ENCODE peak calls at places on chromosomes 11 and 22, in six cellular contexts. F, T, D, I, Z and A are unnamed samples.

GRCh38 chr22:19750666-19751490 is 9.7 kb upstream of the TBX1 start:
- DNase-seq in T (no peak), F (no peak), I (no peak), Z (no peak), D (no peak), A (no peak)

GRCh38 chr11:102430158-102430836 is 22.3 kb downstream of the TMEM123 start:
- DNase-seq in Z (no peak), F (no peak), T (no peak), I (no peak), D (no peak), A (no peak)

GRCh38 chr11:22069844-22070243 is 123.0 kb upstream of the ANO5 start:
- DNase-seq in F (no peak), Z (no peak), T (no peak), D (no peak), I (no peak), A (no peak)

GRCh38 chr22:27724181-27724580 is 77.4 kb downstream of the MN1 start:
- DNase-seq in I (no peak), Z (no peak), D (no peak), F (no peak), T (no peak), A (no peak)

GRCh38 chr11:14320020-14320419 is 39.0 kb downstream of the RRAS2 start:
- DNase-seq in Z (no peak), T (no peak), D (no peak), F (no peak), I (no peak), A (no peak)

GRCh38 chr11:115422013-115422697 is 82.1 kb downstream of the CADM1 start:
- DNase-seq in Z (no peak), I (no peak), D (no peak), F (no peak), T (no peak), A (no peak)

GRCh38 chr11:121291896-121292502 is 572 bp upstream of the SC5D start:
- DNase-seq in D (no peak), F (no peak), T (no peak), Z (peak; percentile 16), I (no peak), A (peak; percentile 19)

GRCh38 chr22:42284643-42285181 is 14.3 kb upstream of the TCF20 start:
- DNase-seq in I (no peak), Z (no peak), D (no peak), T (no peak), F (no peak), A (no peak)

GRCh38 chr22:44091021-44091721 is 67.1 kb downstream of the PARVB start:
- DNase-seq in F (no peak), I (no peak), Z (no peak), T (no peak), D (peak; percentile 6), A (peak; percentile 28)

GRCh38 chr22:23402275-23403151 is 177.6 kb downstream of the IGLL1 start:
- DNase-seq in T (peak; percentile 75), F (peak; percentile 88), D (peak; percentile 66), I (no peak), Z (peak; percentile 65), A (peak; percentile 97)

GRCh38 chr11:123381817-123382554 is 48.1 kb upstream of the GRAMD1B start:
- DNase-seq in T (no peak), I (no peak), F (no peak), D (no peak), Z (no peak), A (no peak)

GRCh38 chr11:111064118-111064517 is 181.4 kb upstream of the POU2AF2 start:
- DNase-seq in T (no peak), D (no peak), Z (no peak), I (no peak), F (no peak), A (no peak)

GRCh38 chr11:94993400-94993943 is 20.0 kb downstream of the KDM4D start:
- DNase-seq in Z (no peak), T (no peak), F (no peak), I (no peak), D (no peak), A (no peak)

GRCh38 chr11:94998285-94998684 is 24.8 kb downstream of the KDM4D start:
- DNase-seq in Z (no peak), F (no peak), I (no peak), T (no peak), D (no peak), A (no peak)

DNA sequence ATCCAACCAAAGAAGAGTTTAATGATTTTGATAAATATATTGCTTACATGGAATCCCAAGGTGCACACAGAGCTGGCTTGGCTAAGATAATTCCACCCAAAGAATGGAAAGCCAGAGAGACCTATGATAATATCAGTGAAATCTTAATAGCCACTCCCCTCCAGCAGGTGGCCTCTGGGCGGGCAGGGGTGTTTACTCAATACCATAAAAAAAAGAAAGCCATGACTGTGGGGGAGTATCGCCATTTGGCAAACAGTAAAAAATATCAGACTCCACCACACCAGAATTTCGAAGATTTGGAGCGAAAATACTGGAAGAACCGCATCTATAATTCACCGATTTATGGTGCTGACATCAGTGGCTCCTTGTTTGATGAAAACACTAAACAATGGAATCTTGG is 23.9 kb downstream of the KDM4D start:
- DNase-seq in T (no peak), F (no peak), I (no peak), D (no peak), Z (no peak), A (no peak)
- TF ChIP-seq CTCF in T (no peak), F (no peak), I (no peak), D (no peak), Z (no peak), A (no peak)

GRCh38 chr11:65558785-65559509 is 788 bp upstream of the LTBP3 start:
- DNase-seq in D (no peak), I (peak; percentile 86), T (peak; percentile 44), F (peak; percentile 79), Z (peak; percentile 76), A (peak; percentile 72)
- H3K4me1 ChIP-seq in D (peaks cover 84% of the 10 kb centered on the region), I (peaks cover 4% of the 10 kb centered on the region), T (peaks cover 48% of the 10 kb centered on the region), F (peaks cover 52% of the 10 kb centered on the region), Z (peaks cover 40% of the 10 kb centered on the region), A (peaks cover 53% of the 10 kb centered on the region)

GRCh38 chr22:47534150-47535133 is 772.0 kb downstream of the TBC1D22A start:
- DNase-seq in I (no peak), Z (no peak), F (no peak), D (no peak), T (no peak), A (no peak)

GRCh38 chr22:47539374-47539773 is 776.9 kb downstream of the TBC1D22A start:
- DNase-seq in T (no peak), F (no peak), I (no peak), D (no peak), Z (no peak), A (no peak)

GRCh38 chr22:47540011-47540410 is 777.6 kb downstream of the TBC1D22A start:
- DNase-seq in D (no peak), T (no peak), Z (no peak), I (no peak), F (no peak), A (no peak)

DNA sequence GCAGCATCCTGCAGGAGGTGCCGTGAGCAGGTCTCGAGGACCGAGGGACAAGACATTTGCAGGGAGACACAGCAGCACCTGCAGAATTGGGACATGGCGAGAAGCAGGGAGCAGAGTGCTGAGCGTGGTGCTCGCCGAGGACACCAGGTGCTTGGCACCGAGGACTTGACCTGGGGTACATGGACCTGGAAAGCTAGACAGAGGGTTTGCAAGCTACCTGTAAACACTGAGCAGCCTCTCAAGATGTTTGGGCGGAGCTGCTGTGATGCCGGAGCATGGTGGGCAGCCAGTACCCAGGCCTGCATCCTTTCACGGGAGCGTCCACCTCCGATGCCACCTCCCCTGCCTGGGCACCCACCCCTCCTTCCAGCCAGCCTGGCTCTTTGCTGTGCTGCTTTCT is 773.2 kb downstream of the TBC1D22A start:
- DNase-seq in F (no peak), I (no peak), D (no peak), T (no peak), Z (no peak), A (no peak)
- H3K9me3 ChIP-seq in F (no peaks in the 10 kb centered on the region), I (no peaks in the 10 kb centered on the region), D (no peaks in the 10 kb centered on the region), T (no peaks in the 10 kb centered on the region), Z (no peaks in the 10 kb centered on the region), A (no peaks in the 10 kb centered on the region)

GRCh38 chr11:112525844-112526590 is 265.4 kb upstream of the PLET1 start:
- DNase-seq in F (no peak), I (no peak), T (no peak), Z (no peak), D (no peak), A (no peak)
- TF ChIP-seq CTCF in F (no peak), I (no peak), T (no peak), Z (no peak), D (no peak), A (no peak)

GRCh38 chr22:40179535-40179934 is 1.8 kb downstream of the TNRC6B start:
- DNase-seq in F (no peak), I (no peak), T (no peak), Z (no peak), D (no peak), A (no peak)

GRCh38 chr22:40181323-40181722 is 3.6 kb downstream of the TNRC6B start:
- DNase-seq in Z (no peak), I (no peak), F (no peak), T (no peak), D (no peak), A (no peak)

GRCh38 chr22:40182231-40182835 is 4.6 kb downstream of the TNRC6B start:
- DNase-seq in D (no peak), Z (no peak), F (no peak), T (no peak), I (no peak), A (no peak)

GRCh38 chr22:40178417-40179409 is 988 bp downstream of the TNRC6B start:
- DNase-seq in D (no peak), F (peak; percentile 56), I (no peak), T (no peak), Z (peak; percentile 36), A (peak; percentile 54)

GRCh38 chr22:40180403-40180802 is 2.7 kb downstream of the TNRC6B start:
- DNase-seq in T (no peak), Z (no peak), I (no peak), D (no peak), F (no peak), A (no peak)
- H3K4me1 ChIP-seq in T (peaks cover 72% of the 10 kb centered on the region), Z (peaks cover 29% of the 10 kb centered on the region), I (no peaks in the 10 kb centered on the region), D (peaks cover 20% of the 10 kb centered on the region), F (peaks cover 79% of the 10 kb centered on the region), A (peaks cover 58% of the 10 kb centered on the region)